ENCODE peak calls at places on chromosomes 6 and 20, in six cellular contexts. One of them, this sample, is unnamed.

GRCh38 chr6:117346142-117346930 is 79.4 kb downstream of the ROS1 start:
- DNase-seq in hepatocyte: peak; percentile 17
- DNase-seq in progenitor cell of endocrine pancreas: no peak
- DNase-seq in endothelial cell: no peak
- DNase-seq in heart left ventricle: no peak
- DNase-seq in foreskin fibroblast: peak; percentile 42
- DNase-seq in this sample: no peak

GRCh38 chr6:116251568-116252384 is 2.1 kb downstream of the TSPYL4 start:
- DNase-seq in hepatocyte: no peak
- DNase-seq in progenitor cell of endocrine pancreas: no peak
- DNase-seq in foreskin fibroblast: peak; percentile 81
- DNase-seq in heart left ventricle: no peak
- DNase-seq in endothelial cell: no peak
- DNase-seq in this sample: no peak

GRCh38 chr6:317068-317451 is 24.8 kb downstream of the DUSP22 start:
- DNase-seq in progenitor cell of endocrine pancreas: no peak
- DNase-seq in hepatocyte: no peak
- DNase-seq in foreskin fibroblast: no peak
- DNase-seq in heart left ventricle: no peak
- DNase-seq in endothelial cell: no peak
- DNase-seq in this sample: no peak

GRCh38 chr6:36444470-36444869 is 1.7 kb downstream of the KCTD20 start:
- DNase-seq in foreskin fibroblast: peak; percentile 38
- DNase-seq in endothelial cell: no peak
- DNase-seq in progenitor cell of endocrine pancreas: no peak
- DNase-seq in heart left ventricle: no peak
- DNase-seq in hepatocyte: peak; percentile 25
- DNase-seq in this sample: no peak

GRCh38 chr6:68343901-68344300 is 291.2 kb upstream of the ADGRB3 start:
- DNase-seq in progenitor cell of endocrine pancreas: no peak
- DNase-seq in hepatocyte: peak; percentile 59
- DNase-seq in foreskin fibroblast: peak; percentile 71
- DNase-seq in heart left ventricle: no peak
- DNase-seq in endothelial cell: peak; percentile 68
- DNase-seq in this sample: no peak

GRCh38 chr6:144148891-144149290 is 1.4 kb upstream of the STX11 start:
- DNase-seq in hepatocyte: no peak
- DNase-seq in progenitor cell of endocrine pancreas: no peak
- DNase-seq in foreskin fibroblast: peak; percentile 74
- DNase-seq in endothelial cell: no peak
- DNase-seq in heart left ventricle: no peak
- DNase-seq in this sample: no peak

GRCh38 chr20:63320616-63321147 is 27.7 kb downstream of the COL20A1 start:
- DNase-seq in endothelial cell: no peak
- DNase-seq in foreskin fibroblast: no peak
- DNase-seq in hepatocyte: no peak
- DNase-seq in heart left ventricle: peak; percentile 14
- DNase-seq in progenitor cell of endocrine pancreas: no peak
- DNase-seq in this sample: peak; percentile 5

GRCh38 chr6:159470400-159470799 is 222.6 kb downstream of the SOD2 start:
- DNase-seq in heart left ventricle: no peak
- DNase-seq in hepatocyte: no peak
- DNase-seq in progenitor cell of endocrine pancreas: no peak
- DNase-seq in endothelial cell: no peak
- DNase-seq in foreskin fibroblast: no peak
- DNase-seq in this sample: no peak

GRCh38 chr20:19022791-19023448 is 189.5 kb upstream of the SLC24A3 start:
- DNase-seq in foreskin fibroblast: no peak
- DNase-seq in heart left ventricle: no peak
- DNase-seq in hepatocyte: no peak
- DNase-seq in progenitor cell of endocrine pancreas: no peak
- DNase-seq in endothelial cell: no peak
- DNase-seq in this sample: no peak

GRCh38 chr6:98039876-98040605 is 757.0 kb upstream of the MMS22L start:
- DNase-seq in heart left ventricle: no peak
- DNase-seq in foreskin fibroblast: no peak
- DNase-seq in endothelial cell: no peak
- DNase-seq in hepatocyte: peak; percentile 15
- DNase-seq in progenitor cell of endocrine pancreas: no peak
- DNase-seq in this sample: no peak

GRCh38 chr6:42050897-42051653 is 751 bp downstream of the TAF8 start:
- DNase-seq in progenitor cell of endocrine pancreas: no peak
- DNase-seq in foreskin fibroblast: peak; percentile 19
- DNase-seq in heart left ventricle: no peak
- DNase-seq in endothelial cell: no peak
- DNase-seq in hepatocyte: no peak
- DNase-seq in this sample: no peak
- TF ChIP-seq CTCF in progenitor cell of endocrine pancreas: no peak
- TF ChIP-seq CTCF in foreskin fibroblast: no peak
- TF ChIP-seq CTCF in heart left ventricle: no peak
- TF ChIP-seq CTCF in endothelial cell: no peak
- TF ChIP-seq CTCF in hepatocyte: no peak
- TF ChIP-seq CTCF in this sample: no peak

GRCh38 chr6:21132856-21133610 is 460.5 kb upstream of the SOX4 start:
- DNase-seq in foreskin fibroblast: no peak
- DNase-seq in hepatocyte: no peak
- DNase-seq in progenitor cell of endocrine pancreas: no peak
- DNase-seq in heart left ventricle: no peak
- DNase-seq in endothelial cell: no peak
- DNase-seq in this sample: no peak

GRCh38 chr6:21133902-21134301 is 459.6 kb upstream of the SOX4 start:
- DNase-seq in foreskin fibroblast: no peak
- DNase-seq in endothelial cell: no peak
- DNase-seq in progenitor cell of endocrine pancreas: no peak
- DNase-seq in hepatocyte: no peak
- DNase-seq in heart left ventricle: no peak
- DNase-seq in this sample: no peak

GRCh38 chr6:21134401-21134800 is 459.1 kb upstream of the SOX4 start:
- DNase-seq in progenitor cell of endocrine pancreas: no peak
- DNase-seq in endothelial cell: no peak
- DNase-seq in hepatocyte: no peak
- DNase-seq in foreskin fibroblast: no peak
- DNase-seq in heart left ventricle: no peak
- DNase-seq in this sample: no peak

GRCh38 chr6:21128601-21129000 is 464.9 kb upstream of the SOX4 start:
- DNase-seq in progenitor cell of endocrine pancreas: no peak
- DNase-seq in endothelial cell: no peak
- DNase-seq in hepatocyte: no peak
- DNase-seq in foreskin fibroblast: no peak
- DNase-seq in heart left ventricle: no peak
- DNase-seq in this sample: no peak

DNA sequence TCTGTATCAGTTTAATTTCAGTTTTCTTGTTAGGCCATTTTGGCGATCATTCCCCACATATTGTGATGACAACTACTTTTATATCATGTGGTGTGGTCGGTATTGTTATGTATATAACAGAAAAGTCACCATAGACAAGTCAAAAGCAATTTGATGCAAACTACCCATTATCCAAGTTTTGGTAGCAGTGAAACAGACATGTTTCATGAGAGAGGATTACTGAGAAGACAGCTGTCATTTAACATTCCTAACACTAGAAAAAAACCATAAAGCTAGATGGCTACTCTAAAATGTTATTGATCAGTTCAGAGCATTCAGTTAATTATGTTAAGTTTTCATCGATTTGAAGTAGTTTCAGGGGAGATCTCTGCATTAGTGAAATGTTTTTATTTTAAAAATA is 462.1 kb upstream of the SOX4 start:
- DNase-seq in foreskin fibroblast: no peak
- DNase-seq in heart left ventricle: no peak
- DNase-seq in endothelial cell: no peak
- DNase-seq in hepatocyte: no peak
- DNase-seq in progenitor cell of endocrine pancreas: no peak
- DNase-seq in this sample: no peak
- TF ChIP-seq CTCF in foreskin fibroblast: no peak
- TF ChIP-seq CTCF in heart left ventricle: no peak
- TF ChIP-seq CTCF in endothelial cell: no peak
- TF ChIP-seq CTCF in hepatocyte: no peak
- TF ChIP-seq CTCF in progenitor cell of endocrine pancreas: no peak
- TF ChIP-seq CTCF in this sample: no peak

GRCh38 chr20:687468-688203 is 12.0 kb upstream of the SCRT2 start:
- DNase-seq in hepatocyte: no peak
- DNase-seq in heart left ventricle: no peak
- DNase-seq in foreskin fibroblast: no peak
- DNase-seq in endothelial cell: no peak
- DNase-seq in progenitor cell of endocrine pancreas: no peak
- DNase-seq in this sample: no peak
- TF ChIP-seq CTCF in hepatocyte: no peak
- TF ChIP-seq CTCF in heart left ventricle: no peak
- TF ChIP-seq CTCF in foreskin fibroblast: no peak
- TF ChIP-seq CTCF in endothelial cell: no peak
- TF ChIP-seq CTCF in progenitor cell of endocrine pancreas: no peak
- TF ChIP-seq CTCF in this sample: no peak

DNA sequence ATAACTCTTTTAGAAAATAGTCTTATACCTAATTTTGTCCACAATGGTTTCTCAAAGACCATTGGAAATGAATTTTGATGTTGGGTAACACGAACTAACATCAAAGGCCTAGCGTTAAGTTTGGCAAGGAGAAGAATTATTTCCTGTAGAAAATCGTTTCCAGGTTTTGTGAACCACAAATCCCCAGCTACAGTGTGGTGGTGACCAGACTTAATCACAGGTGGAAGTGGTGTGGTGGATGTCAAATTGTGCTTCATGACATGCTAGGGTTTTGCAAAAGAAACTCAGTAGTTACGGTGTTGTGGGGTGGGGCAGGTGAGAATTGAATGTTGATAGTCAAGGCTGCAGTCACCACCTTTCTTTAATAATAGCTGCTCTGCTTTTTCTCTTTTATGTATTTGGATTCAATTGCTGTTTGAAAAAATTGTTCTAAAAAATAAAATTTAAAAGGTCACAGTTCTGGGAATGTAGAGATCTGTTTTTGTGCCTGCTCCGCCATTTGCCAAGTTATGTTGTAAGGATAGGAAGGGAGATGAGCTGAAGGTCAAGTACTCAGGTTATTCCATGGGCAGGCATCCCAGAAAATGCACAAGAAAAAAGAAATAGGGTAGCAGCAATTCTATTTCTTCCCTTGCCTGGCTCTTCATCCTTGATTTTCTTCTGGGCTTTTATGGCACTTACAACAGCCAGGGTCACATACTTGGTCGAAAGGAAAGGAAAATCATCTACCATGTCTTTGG is 83.6 kb downstream of the F13A1 start:
- DNase-seq in foreskin fibroblast: no peak
- DNase-seq in hepatocyte: no peak
- DNase-seq in progenitor cell of endocrine pancreas: no peak
- DNase-seq in heart left ventricle: no peak
- DNase-seq in endothelial cell: no peak
- DNase-seq in this sample: no peak
- TF ChIP-seq CTCF in foreskin fibroblast: no peak
- TF ChIP-seq CTCF in hepatocyte: no peak
- TF ChIP-seq CTCF in progenitor cell of endocrine pancreas: no peak
- TF ChIP-seq CTCF in heart left ventricle: no peak
- TF ChIP-seq CTCF in endothelial cell: no peak
- TF ChIP-seq CTCF in this sample: no peak

GRCh38 chr20:6074145-6074561 is 20.3 kb upstream of the LRRN4 start:
- DNase-seq in hepatocyte: peak; percentile 49
- DNase-seq in foreskin fibroblast: no peak
- DNase-seq in endothelial cell: peak; percentile 12
- DNase-seq in progenitor cell of endocrine pancreas: no peak
- DNase-seq in heart left ventricle: no peak
- DNase-seq in this sample: no peak
- TF ChIP-seq CTCF in hepatocyte: peak; percentile 35
- TF ChIP-seq CTCF in foreskin fibroblast: peak; percentile 16
- TF ChIP-seq CTCF in endothelial cell: peak; percentile 42
- TF ChIP-seq CTCF in progenitor cell of endocrine pancreas: peak; percentile 54
- TF ChIP-seq CTCF in heart left ventricle: peak; percentile 21
- TF ChIP-seq CTCF in this sample: peak; percentile 27